ENCODE peak calls at places on chromosomes 6 and 20, in seven cellular contexts. One of them, this sample, is unnamed.

GRCh38 chr6:14857501-14857900 is 388.4 kb upstream of the JARID2 start:
- DNase-seq in COR-L47: no peak
- DNase-seq in cardiac fibroblast: no peak
- DNase-seq in T-cell: peak; percentile 89
- DNase-seq in endothelial cell: no peak
- DNase-seq in AG09319: no peak
- DNase-seq in GM20000: peak; percentile 33
- DNase-seq in this sample: no peak

GRCh38 chr6:130322673-130323268 is 43.0 kb upstream of the TMEM200A start:
- DNase-seq in cardiac fibroblast: peak; percentile 84
- DNase-seq in COR-L47: peak; percentile 28
- DNase-seq in endothelial cell: peak; percentile 13
- DNase-seq in T-cell: peak; percentile 47
- DNase-seq in GM20000: peak; percentile 38
- DNase-seq in AG09319: peak; percentile 54
- DNase-seq in this sample: peak; percentile 39

GRCh38 chr20:4985658-4986057 is 15.7 kb downstream of the SLC23A2 start:
- DNase-seq in COR-L47: no peak
- DNase-seq in endothelial cell: no peak
- DNase-seq in T-cell: no peak
- DNase-seq in GM20000: no peak
- DNase-seq in AG09319: peak; percentile 46
- DNase-seq in cardiac fibroblast: no peak
- DNase-seq in this sample: no peak

GRCh38 chr6:170227521-170227983 is 63.3 kb downstream of the DLL1 start:
- DNase-seq in cardiac fibroblast: no peak
- DNase-seq in AG09319: no peak
- DNase-seq in endothelial cell: no peak
- DNase-seq in T-cell: no peak
- DNase-seq in COR-L47: no peak
- DNase-seq in GM20000: no peak
- DNase-seq in this sample: no peak

GRCh38 chr6:41878961-41879405 is 16.2 kb downstream of the USP49 start:
- DNase-seq in COR-L47: no peak
- DNase-seq in AG09319: peak; percentile 14
- DNase-seq in endothelial cell: no peak
- DNase-seq in cardiac fibroblast: peak; percentile 23
- DNase-seq in T-cell: no peak
- DNase-seq in GM20000: no peak
- DNase-seq in this sample: no peak

GRCh38 chr6:160069459-160069858 is 52.2 kb upstream of the SLC22A1 start:
- DNase-seq in cardiac fibroblast: no peak
- DNase-seq in GM20000: no peak
- DNase-seq in COR-L47: no peak
- DNase-seq in endothelial cell: no peak
- DNase-seq in AG09319: no peak
- DNase-seq in T-cell: no peak
- DNase-seq in this sample: no peak

GRCh38 chr20:58981564-58982364 is 708 bp downstream of the NELFCD start:
- DNase-seq in endothelial cell: no peak
- DNase-seq in T-cell: no peak
- DNase-seq in GM20000: peak; percentile 44
- DNase-seq in COR-L47: no peak
- DNase-seq in AG09319: no peak
- DNase-seq in cardiac fibroblast: peak; percentile 17
- DNase-seq in this sample: no peak

GRCh38 chr6:30013296-30013922 is 47.7 kb upstream of the POLR1H start:
- DNase-seq in AG09319: no peak
- DNase-seq in COR-L47: peak; percentile 11
- DNase-seq in endothelial cell: no peak
- DNase-seq in cardiac fibroblast: no peak
- DNase-seq in GM20000: peak; percentile 36
- DNase-seq in T-cell: no peak
- DNase-seq in this sample: no peak

GRCh38 chr20:5567644-5568043 is 182.6 kb upstream of the SHLD1 start:
- DNase-seq in GM20000: no peak
- DNase-seq in endothelial cell: no peak
- DNase-seq in cardiac fibroblast: no peak
- DNase-seq in COR-L47: no peak
- DNase-seq in AG09319: no peak
- DNase-seq in T-cell: no peak
- DNase-seq in this sample: no peak

GRCh38 chr6:163738725-163739124 is 324.2 kb downstream of the QKI start:
- DNase-seq in COR-L47: no peak
- DNase-seq in AG09319: no peak
- DNase-seq in cardiac fibroblast: no peak
- DNase-seq in GM20000: no peak
- DNase-seq in T-cell: no peak
- DNase-seq in endothelial cell: no peak
- DNase-seq in this sample: no peak

GRCh38 chr20:13430346-13431002 is 208.3 kb downstream of the TASP1 start:
- DNase-seq in T-cell: no peak
- DNase-seq in AG09319: no peak
- DNase-seq in cardiac fibroblast: no peak
- DNase-seq in COR-L47: no peak
- DNase-seq in endothelial cell: no peak
- DNase-seq in GM20000: peak; percentile 3
- DNase-seq in this sample: no peak

GRCh38 chr6:89199571-89199970 is 17.6 kb downstream of the GABRR1 start:
- DNase-seq in AG09319: no peak
- DNase-seq in T-cell: no peak
- DNase-seq in GM20000: no peak
- DNase-seq in endothelial cell: no peak
- DNase-seq in COR-L47: no peak
- DNase-seq in cardiac fibroblast: no peak
- DNase-seq in this sample: no peak

GRCh38 chr6:11331136-11331535 is 98.7 kb upstream of the NEDD9 start:
- DNase-seq in endothelial cell: no peak
- DNase-seq in AG09319: no peak
- DNase-seq in cardiac fibroblast: no peak
- DNase-seq in COR-L47: no peak
- DNase-seq in T-cell: no peak
- DNase-seq in GM20000: no peak
- DNase-seq in this sample: no peak

GRCh38 chr6:164042212-164042611 is 627.7 kb downstream of the QKI start:
- DNase-seq in T-cell: no peak
- DNase-seq in GM20000: no peak
- DNase-seq in endothelial cell: no peak
- DNase-seq in COR-L47: no peak
- DNase-seq in cardiac fibroblast: no peak
- DNase-seq in AG09319: no peak
- DNase-seq in this sample: no peak

GRCh38 chr6:38154731-38155130 is 335.2 kb downstream of the ZFAND3 start:
- DNase-seq in endothelial cell: no peak
- DNase-seq in GM20000: no peak
- DNase-seq in T-cell: no peak
- DNase-seq in cardiac fibroblast: no peak
- DNase-seq in AG09319: no peak
- DNase-seq in COR-L47: no peak
- DNase-seq in this sample: no peak

GRCh38 chr6:53048431-53049195 is 16.6 kb upstream of the FBXO9 start:
- DNase-seq in T-cell: no peak
- DNase-seq in endothelial cell: no peak
- DNase-seq in COR-L47: no peak
- DNase-seq in cardiac fibroblast: peak; percentile 88
- DNase-seq in AG09319: no peak
- DNase-seq in GM20000: peak; percentile 23
- DNase-seq in this sample: no peak

GRCh38 chr6:44606506-44606905 is 219.0 kb downstream of the CDC5L start:
- DNase-seq in COR-L47: no peak
- DNase-seq in endothelial cell: no peak
- DNase-seq in T-cell: no peak
- DNase-seq in GM20000: no peak
- DNase-seq in cardiac fibroblast: no peak
- DNase-seq in AG09319: no peak
- DNase-seq in this sample: no peak